ENCODE peak calls at places on chromosomes 12 and 14, in nine cellular contexts. One of them, this sample, is unnamed.
A peak's percentile ranks its signal among the peaks of the same experiment; 100 is the strongest.

GRCh38 chr14:61925043-61925442 is 162.8 kb downstream of the SNAPC1 start:
- DNase-seq in heart left ventricle: no peak
- DNase-seq in A549: no peak
- DNase-seq in SK-N-SH: no peak
- DNase-seq in fibroblast of lung: peak; percentile 36
- DNase-seq in IMR-90: peak; percentile 29
- DNase-seq in upper lobe of right lung: no peak
- DNase-seq in osteoblast: no peak
- DNase-seq in body of pancreas: peak; percentile 39
- DNase-seq in this sample: no peak

GRCh38 chr14:30966415-30967363 is 58.8 kb upstream of the AP4S1 start:
- DNase-seq in upper lobe of right lung: no peak
- DNase-seq in heart left ventricle: no peak
- DNase-seq in IMR-90: peak; percentile 26
- DNase-seq in fibroblast of lung: no peak
- DNase-seq in SK-N-SH: no peak
- DNase-seq in osteoblast: no peak
- DNase-seq in A549: peak; percentile 23
- DNase-seq in body of pancreas: no peak
- DNase-seq in this sample: no peak

GRCh38 chr12:94979941-94980340 is 23.6 kb downstream of the NDUFA12 start:
- DNase-seq in IMR-90: no peak
- DNase-seq in body of pancreas: no peak
- DNase-seq in fibroblast of lung: no peak
- DNase-seq in upper lobe of right lung: no peak
- DNase-seq in SK-N-SH: no peak
- DNase-seq in A549: no peak
- DNase-seq in osteoblast: no peak
- DNase-seq in heart left ventricle: no peak
- DNase-seq in this sample: no peak

GRCh38 chr12:92927055-92927435 is 2.0 kb downstream of the EEA1 start:
- DNase-seq in SK-N-SH: peak; percentile 25
- DNase-seq in osteoblast: peak; percentile 84
- DNase-seq in upper lobe of right lung: no peak
- DNase-seq in heart left ventricle: peak; percentile 30
- DNase-seq in A549: no peak
- DNase-seq in fibroblast of lung: peak; percentile 39
- DNase-seq in IMR-90: peak; percentile 28
- DNase-seq in body of pancreas: no peak
- DNase-seq in this sample: no peak

GRCh38 chr14:68274722-68275121 is 455.1 kb downstream of the RAD51B start:
- DNase-seq in heart left ventricle: no peak
- DNase-seq in upper lobe of right lung: no peak
- DNase-seq in body of pancreas: no peak
- DNase-seq in A549: no peak
- DNase-seq in IMR-90: no peak
- DNase-seq in osteoblast: no peak
- DNase-seq in fibroblast of lung: no peak
- DNase-seq in SK-N-SH: no peak
- DNase-seq in this sample: no peak

GRCh38 chr12:58833844-58834243 is 86.5 kb downstream of the LRIG3 start:
- DNase-seq in body of pancreas: no peak
- DNase-seq in A549: no peak
- DNase-seq in IMR-90: no peak
- DNase-seq in osteoblast: no peak
- DNase-seq in upper lobe of right lung: no peak
- DNase-seq in heart left ventricle: no peak
- DNase-seq in fibroblast of lung: no peak
- DNase-seq in SK-N-SH: no peak
- DNase-seq in this sample: no peak

GRCh38 chr12:6694701-6695100 is 5.5 kb upstream of the ZNF384 start:
- DNase-seq in fibroblast of lung: no peak
- DNase-seq in upper lobe of right lung: no peak
- DNase-seq in heart left ventricle: no peak
- DNase-seq in SK-N-SH: no peak
- DNase-seq in body of pancreas: no peak
- DNase-seq in A549: no peak
- DNase-seq in IMR-90: no peak
- DNase-seq in osteoblast: no peak
- DNase-seq in this sample: no peak

GRCh38 chr12:132453361-132454133 is 36.4 kb upstream of the FBRSL1 start:
- DNase-seq in A549: no peak
- DNase-seq in body of pancreas: no peak
- DNase-seq in SK-N-SH: no peak
- DNase-seq in IMR-90: peak; percentile 44
- DNase-seq in osteoblast: peak; percentile 91
- DNase-seq in fibroblast of lung: peak; percentile 54
- DNase-seq in heart left ventricle: no peak
- DNase-seq in upper lobe of right lung: no peak
- DNase-seq in this sample: no peak

GRCh38 chr14:100078997-100079561 is 13.9 kb downstream of the EVL start:
- DNase-seq in SK-N-SH: peak; percentile 61
- DNase-seq in osteoblast: no peak
- DNase-seq in body of pancreas: peak; percentile 17
- DNase-seq in IMR-90: peak; percentile 72
- DNase-seq in A549: no peak
- DNase-seq in upper lobe of right lung: no peak
- DNase-seq in fibroblast of lung: peak; percentile 39
- DNase-seq in heart left ventricle: no peak
- DNase-seq in this sample: no peak

GRCh38 chr12:95204141-95204866 is 13.0 kb downstream of the FGD6 start:
- DNase-seq in A549: peak; percentile 92
- DNase-seq in fibroblast of lung: peak; percentile 81
- DNase-seq in heart left ventricle: peak; percentile 13
- DNase-seq in SK-N-SH: no peak
- DNase-seq in osteoblast: peak; percentile 71
- DNase-seq in upper lobe of right lung: no peak
- DNase-seq in body of pancreas: peak; percentile 19
- DNase-seq in IMR-90: peak; percentile 95
- DNase-seq in this sample: no peak

GRCh38 chr12:50234347-50234746 is 49.0 kb downstream of the LIMA1 start:
- DNase-seq in body of pancreas: no peak
- DNase-seq in osteoblast: no peak
- DNase-seq in IMR-90: no peak
- DNase-seq in A549: no peak
- DNase-seq in upper lobe of right lung: no peak
- DNase-seq in fibroblast of lung: no peak
- DNase-seq in SK-N-SH: no peak
- DNase-seq in heart left ventricle: no peak
- DNase-seq in this sample: no peak

GRCh38 chr14:98897605-98898309 is 374.2 kb downstream of the BCL11B start:
- DNase-seq in heart left ventricle: no peak
- DNase-seq in osteoblast: no peak
- DNase-seq in upper lobe of right lung: no peak
- DNase-seq in fibroblast of lung: no peak
- DNase-seq in body of pancreas: no peak
- DNase-seq in IMR-90: no peak
- DNase-seq in A549: no peak
- DNase-seq in SK-N-SH: no peak
- DNase-seq in this sample: no peak

GRCh38 chr12:123571343-123571813 is 13.0 kb upstream of the TMED2 start:
- DNase-seq in IMR-90: peak; percentile 72
- DNase-seq in heart left ventricle: peak; percentile 23
- DNase-seq in A549: peak; percentile 46
- DNase-seq in upper lobe of right lung: no peak
- DNase-seq in SK-N-SH: peak; percentile 49
- DNase-seq in fibroblast of lung: peak; percentile 81
- DNase-seq in osteoblast: peak; percentile 95
- DNase-seq in body of pancreas: peak; percentile 54
- DNase-seq in this sample: peak; percentile 76

GRCh38 chr14:41389355-41389754 is 217.3 kb upstream of the LRFN5 start:
- DNase-seq in osteoblast: no peak
- DNase-seq in fibroblast of lung: no peak
- DNase-seq in upper lobe of right lung: no peak
- DNase-seq in body of pancreas: no peak
- DNase-seq in heart left ventricle: no peak
- DNase-seq in A549: no peak
- DNase-seq in SK-N-SH: no peak
- DNase-seq in IMR-90: no peak
- DNase-seq in this sample: no peak

GRCh38 chr12:104427547-104427938 is 29.2 kb upstream of the CHST11 start:
- DNase-seq in osteoblast: no peak
- DNase-seq in A549: no peak
- DNase-seq in body of pancreas: no peak
- DNase-seq in SK-N-SH: no peak
- DNase-seq in IMR-90: no peak
- DNase-seq in upper lobe of right lung: no peak
- DNase-seq in heart left ventricle: no peak
- DNase-seq in fibroblast of lung: no peak
- DNase-seq in this sample: no peak

DNA sequence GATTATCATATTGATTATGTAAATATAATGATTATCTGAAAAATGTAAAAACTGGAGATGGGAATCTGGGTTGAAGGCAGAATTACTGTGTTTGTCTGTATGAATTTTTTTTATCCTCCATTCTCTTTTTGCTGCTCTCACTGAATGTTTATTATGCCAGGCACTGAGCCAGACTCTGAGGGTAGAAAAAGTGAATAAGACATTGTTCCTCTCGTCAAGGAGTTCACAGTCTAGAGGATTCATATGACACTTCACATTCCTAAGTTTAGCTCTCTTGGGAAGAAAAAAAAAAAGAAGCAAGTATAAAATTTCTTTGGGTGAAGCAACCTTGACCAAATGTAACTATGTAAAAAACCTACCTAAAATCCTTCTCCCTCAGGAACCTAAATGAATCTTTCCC is 120.9 kb upstream of the LMO3 start:
- DNase-seq in A549: no peak
- DNase-seq in fibroblast of lung: no peak
- DNase-seq in SK-N-SH: no peak
- DNase-seq in heart left ventricle: no peak
- DNase-seq in upper lobe of right lung: no peak
- DNase-seq in body of pancreas: no peak
- DNase-seq in IMR-90: peak; percentile 16
- DNase-seq in osteoblast: no peak
- DNase-seq in this sample: no peak
- TF ChIP-seq CTCF in A549: no peak
- TF ChIP-seq CTCF in fibroblast of lung: no peak
- TF ChIP-seq CTCF in SK-N-SH: no peak
- TF ChIP-seq CTCF in heart left ventricle: no peak
- TF ChIP-seq CTCF in upper lobe of right lung: no peak
- TF ChIP-seq CTCF in body of pancreas: no peak
- TF ChIP-seq CTCF in IMR-90: no peak
- TF ChIP-seq CTCF in osteoblast: no peak
- TF ChIP-seq CTCF in this sample: no peak

GRCh38 chr12:57090924-57091632 is 2.2 kb downstream of the NAB2 start:
- DNase-seq in A549: no peak
- DNase-seq in osteoblast: peak; percentile 93
- DNase-seq in SK-N-SH: peak; percentile 15
- DNase-seq in body of pancreas: no peak
- DNase-seq in IMR-90: no peak
- DNase-seq in heart left ventricle: no peak
- DNase-seq in upper lobe of right lung: no peak
- DNase-seq in fibroblast of lung: no peak
- DNase-seq in this sample: no peak
- H3K4me3 ChIP-seq in A549: no peak overlapping the region
- H3K4me3 ChIP-seq in osteoblast: peak overlapping the region; percentile 97
- H3K4me3 ChIP-seq in SK-N-SH: peak overlapping the region; percentile 77
- H3K4me3 ChIP-seq in body of pancreas: no peak overlapping the region
- H3K4me3 ChIP-seq in IMR-90: peak overlapping the region; percentile 98
- H3K4me3 ChIP-seq in heart left ventricle: no peak overlapping the region
- H3K4me3 ChIP-seq in upper lobe of right lung: peak overlapping the region; percentile 88
- H3K4me3 ChIP-seq in fibroblast of lung: peak overlapping the region; percentile 93
- H3K4me3 ChIP-seq in this sample: peak overlapping the region; percentile 97

DNA sequence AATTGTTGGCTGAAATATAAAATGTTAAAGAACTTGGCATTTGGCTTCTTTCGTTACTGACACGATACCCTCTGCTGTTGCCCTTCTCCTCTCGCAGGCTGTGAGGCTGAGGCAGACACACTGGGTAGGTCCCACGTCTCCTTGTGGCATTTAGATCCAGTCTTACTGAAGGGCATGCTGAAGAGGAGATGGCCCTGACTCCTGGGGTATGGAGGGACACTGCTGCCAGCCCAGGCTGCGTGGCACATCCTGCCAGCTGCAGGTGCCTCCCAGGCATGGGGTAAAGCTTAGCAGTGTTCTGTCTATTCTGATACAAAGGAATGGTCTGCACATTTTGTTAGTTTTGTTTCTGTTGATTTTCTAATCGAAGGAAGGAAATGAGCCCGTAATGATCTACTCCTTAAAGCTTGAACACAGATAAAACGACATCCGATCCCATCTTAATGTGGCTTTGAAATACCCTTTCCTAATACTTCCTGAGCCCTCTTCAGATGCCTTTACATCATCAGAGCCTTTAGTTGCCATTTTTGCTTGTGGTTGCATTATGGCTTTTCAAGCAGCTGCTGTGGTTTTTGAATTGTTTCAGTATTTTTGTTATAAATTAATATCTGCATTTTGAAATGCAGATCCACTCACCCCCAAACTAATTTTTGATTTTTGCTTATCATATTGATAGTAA is 61.1 kb downstream of the WDR20 start:
- DNase-seq in body of pancreas: no peak
- DNase-seq in fibroblast of lung: no peak
- DNase-seq in A549: no peak
- DNase-seq in heart left ventricle: no peak
- DNase-seq in osteoblast: no peak
- DNase-seq in IMR-90: peak; percentile 21
- DNase-seq in upper lobe of right lung: no peak
- DNase-seq in SK-N-SH: no peak
- DNase-seq in this sample: no peak
- H3K27ac ChIP-seq in body of pancreas: no peak overlapping the region
- H3K27ac ChIP-seq in fibroblast of lung: no peak overlapping the region
- H3K27ac ChIP-seq in A549: no peak overlapping the region
- H3K27ac ChIP-seq in heart left ventricle: no peak overlapping the region
- H3K27ac ChIP-seq in osteoblast: no peak overlapping the region
- H3K27ac ChIP-seq in IMR-90: no peak overlapping the region
- H3K27ac ChIP-seq in upper lobe of right lung: no peak overlapping the region
- H3K27ac ChIP-seq in SK-N-SH: peak overlapping the region; percentile 72
- H3K27ac ChIP-seq in this sample: no peak overlapping the region

GRCh38 chr12:28140404-28140803 is 49.9 kb upstream of the CCDC91 start:
- DNase-seq in heart left ventricle: no peak
- DNase-seq in A549: no peak
- DNase-seq in upper lobe of right lung: no peak
- DNase-seq in body of pancreas: no peak
- DNase-seq in SK-N-SH: no peak
- DNase-seq in fibroblast of lung: no peak
- DNase-seq in IMR-90: no peak
- DNase-seq in osteoblast: no peak
- DNase-seq in this sample: no peak

GRCh38 chr12:28137414-28137813 is 52.8 kb upstream of the CCDC91 start:
- DNase-seq in body of pancreas: no peak
- DNase-seq in upper lobe of right lung: no peak
- DNase-seq in IMR-90: no peak
- DNase-seq in osteoblast: no peak
- DNase-seq in A549: no peak
- DNase-seq in SK-N-SH: no peak
- DNase-seq in fibroblast of lung: no peak
- DNase-seq in heart left ventricle: no peak
- DNase-seq in this sample: no peak

GRCh38 chr12:28130625-28131598 is 59.3 kb upstream of the CCDC91 start:
- DNase-seq in upper lobe of right lung: no peak
- DNase-seq in heart left ventricle: peak; percentile 45
- DNase-seq in body of pancreas: no peak
- DNase-seq in IMR-90: peak; percentile 100
- DNase-seq in osteoblast: peak; percentile 76
- DNase-seq in SK-N-SH: no peak
- DNase-seq in A549: peak; percentile 27
- DNase-seq in fibroblast of lung: peak; percentile 95
- DNase-seq in this sample: peak; percentile 73

GRCh38 chr12:28132398-28132797 is 57.9 kb upstream of the CCDC91 start:
- DNase-seq in upper lobe of right lung: no peak
- DNase-seq in osteoblast: no peak
- DNase-seq in fibroblast of lung: no peak
- DNase-seq in A549: no peak
- DNase-seq in IMR-90: no peak
- DNase-seq in body of pancreas: no peak
- DNase-seq in SK-N-SH: no peak
- DNase-seq in heart left ventricle: no peak
- DNase-seq in this sample: no peak

GRCh38 chr12:28135801-28136439 is 54.3 kb upstream of the CCDC91 start:
- DNase-seq in SK-N-SH: no peak
- DNase-seq in fibroblast of lung: no peak
- DNase-seq in heart left ventricle: no peak
- DNase-seq in upper lobe of right lung: no peak
- DNase-seq in A549: no peak
- DNase-seq in body of pancreas: no peak
- DNase-seq in IMR-90: no peak
- DNase-seq in osteoblast: no peak
- DNase-seq in this sample: no peak
- TF ChIP-seq CTCF in SK-N-SH: no peak
- TF ChIP-seq CTCF in fibroblast of lung: no peak
- TF ChIP-seq CTCF in heart left ventricle: no peak
- TF ChIP-seq CTCF in upper lobe of right lung: no peak
- TF ChIP-seq CTCF in A549: no peak
- TF ChIP-seq CTCF in body of pancreas: no peak
- TF ChIP-seq CTCF in IMR-90: no peak
- TF ChIP-seq CTCF in osteoblast: no peak
- TF ChIP-seq CTCF in this sample: no peak

This sample was measured in coronary artery.